ENCODE peak calls at places on chromosome 7, in seven cellular contexts. One of them, this sample, is unnamed.

GRCh38 chr7:92645531-92646061 is 55.4 kb upstream of the FAM133B start:
- DNase-seq in H9: no peak
- DNase-seq in pancreas: no peak
- DNase-seq in neuronal stem cell: no peak
- DNase-seq in GM23338: no peak
- DNase-seq in ovary: no peak
- DNase-seq in thoracic aorta: no peak
- DNase-seq in this sample: peak; percentile 73

GRCh38 chr7:135774284-135774683 is 25.7 kb upstream of the FAM180A start:
- DNase-seq in GM23338: no peak
- DNase-seq in ovary: no peak
- DNase-seq in thoracic aorta: no peak
- DNase-seq in H9: no peak
- DNase-seq in pancreas: no peak
- DNase-seq in neuronal stem cell: no peak
- DNase-seq in this sample: no peak

GRCh38 chr7:25795824-25796235 is 356.2 kb upstream of the NFE2L3 start:
- DNase-seq in ovary: no peak
- DNase-seq in pancreas: no peak
- DNase-seq in neuronal stem cell: no peak
- DNase-seq in GM23338: no peak
- DNase-seq in H9: no peak
- DNase-seq in thoracic aorta: no peak
- DNase-seq in this sample: peak; percentile 69

GRCh38 chr7:100400656-100401055 is 27.4 kb downstream of the PILRA start:
- DNase-seq in GM23338: peak; percentile 72
- DNase-seq in ovary: no peak
- DNase-seq in thoracic aorta: no peak
- DNase-seq in H9: peak; percentile 76
- DNase-seq in neuronal stem cell: peak; percentile 15
- DNase-seq in pancreas: no peak
- DNase-seq in this sample: no peak

GRCh38 chr7:132053871-132054270 is 497.4 kb upstream of the PODXL start:
- DNase-seq in GM23338: no peak
- DNase-seq in neuronal stem cell: no peak
- DNase-seq in pancreas: no peak
- DNase-seq in thoracic aorta: no peak
- DNase-seq in ovary: no peak
- DNase-seq in H9: no peak
- DNase-seq in this sample: no peak

GRCh38 chr7:92246363-92247101 is 758 bp downstream of the ANKIB1 start:
- DNase-seq in pancreas: no peak
- DNase-seq in H9: peak; percentile 73
- DNase-seq in GM23338: peak; percentile 77
- DNase-seq in ovary: peak; percentile 42
- DNase-seq in thoracic aorta: no peak
- DNase-seq in neuronal stem cell: no peak
- DNase-seq in this sample: peak; percentile 44

GRCh38 chr7:11206131-11206921 is 232.7 kb downstream of the PHF14 start:
- DNase-seq in thoracic aorta: no peak
- DNase-seq in neuronal stem cell: no peak
- DNase-seq in GM23338: no peak
- DNase-seq in H9: no peak
- DNase-seq in ovary: no peak
- DNase-seq in pancreas: no peak
- DNase-seq in this sample: no peak

GRCh38 chr7:47931788-47932425 is 16.4 kb downstream of the PKD1L1 start:
- DNase-seq in thoracic aorta: no peak
- DNase-seq in neuronal stem cell: no peak
- DNase-seq in ovary: no peak
- DNase-seq in pancreas: no peak
- DNase-seq in GM23338: no peak
- DNase-seq in H9: no peak
- DNase-seq in this sample: no peak

GRCh38 chr7:44193011-44193802 is 4.0 kb upstream of the GCK start:
- DNase-seq in GM23338: peak; percentile 38
- DNase-seq in thoracic aorta: no peak
- DNase-seq in ovary: no peak
- DNase-seq in neuronal stem cell: no peak
- DNase-seq in H9: no peak
- DNase-seq in pancreas: no peak
- DNase-seq in this sample: no peak

GRCh38 chr7:80829527-80829926 is 89.3 kb downstream of the SEMA3C start:
- DNase-seq in neuronal stem cell: no peak
- DNase-seq in thoracic aorta: no peak
- DNase-seq in pancreas: no peak
- DNase-seq in GM23338: no peak
- DNase-seq in ovary: no peak
- DNase-seq in H9: no peak
- DNase-seq in this sample: no peak

GRCh38 chr7:17968791-17969715 is 28.8 kb upstream of the SNX13 start:
- DNase-seq in ovary: no peak
- DNase-seq in pancreas: no peak
- DNase-seq in thoracic aorta: no peak
- DNase-seq in H9: no peak
- DNase-seq in GM23338: no peak
- DNase-seq in neuronal stem cell: no peak
- DNase-seq in this sample: no peak

GRCh38 chr7:65216469-65216868 is 157.2 kb upstream of the ZNF92 start:
- DNase-seq in neuronal stem cell: peak; percentile 40
- DNase-seq in pancreas: peak; percentile 82
- DNase-seq in thoracic aorta: no peak
- DNase-seq in GM23338: peak; percentile 89
- DNase-seq in H9: peak; percentile 84
- DNase-seq in ovary: no peak
- DNase-seq in this sample: no peak

GRCh38 chr7:155665957-155666287 is 21.5 kb downstream of the RBM33 start:
- DNase-seq in neuronal stem cell: no peak
- DNase-seq in GM23338: no peak
- DNase-seq in pancreas: no peak
- DNase-seq in ovary: no peak
- DNase-seq in thoracic aorta: no peak
- DNase-seq in H9: no peak
- DNase-seq in this sample: no peak

GRCh38 chr7:96388166-96388565 is 66.3 kb upstream of the SLC25A13 start:
- DNase-seq in pancreas: no peak
- DNase-seq in thoracic aorta: no peak
- DNase-seq in H9: no peak
- DNase-seq in neuronal stem cell: no peak
- DNase-seq in ovary: no peak
- DNase-seq in GM23338: no peak
- DNase-seq in this sample: no peak

GRCh38 chr7:56105508-56105907 is 768 bp downstream of the CHCHD2 start:
- DNase-seq in GM23338: no peak
- DNase-seq in thoracic aorta: no peak
- DNase-seq in ovary: no peak
- DNase-seq in neuronal stem cell: no peak
- DNase-seq in H9: no peak
- DNase-seq in pancreas: peak; percentile 12
- DNase-seq in this sample: peak; percentile 47

GRCh38 chr7:134420509-134421125 is 38.3 kb downstream of the AKR1B1 start:
- DNase-seq in GM23338: peak; percentile 82
- DNase-seq in pancreas: no peak
- DNase-seq in neuronal stem cell: peak; percentile 48
- DNase-seq in thoracic aorta: no peak
- DNase-seq in ovary: no peak
- DNase-seq in H9: peak; percentile 59
- DNase-seq in this sample: peak; percentile 15

GRCh38 chr7:1696671-1697498 is 26.8 kb downstream of the ELFN1 start:
- DNase-seq in GM23338: no peak
- DNase-seq in pancreas: peak; percentile 50
- DNase-seq in neuronal stem cell: no peak
- DNase-seq in H9: peak; percentile 29
- DNase-seq in thoracic aorta: no peak
- DNase-seq in ovary: peak; percentile 2
- DNase-seq in this sample: no peak

GRCh38 chr7:4959356-4959755 is 369 bp upstream of the MMD2 start:
- DNase-seq in thoracic aorta: no peak
- DNase-seq in GM23338: peak; percentile 63
- DNase-seq in neuronal stem cell: no peak
- DNase-seq in pancreas: no peak
- DNase-seq in ovary: no peak
- DNase-seq in H9: no peak
- DNase-seq in this sample: no peak

GRCh38 chr7:128869138-128869943 is 6.7 kb downstream of the ATP6V1F start:
- DNase-seq in pancreas: peak; percentile 88
- DNase-seq in thoracic aorta: no peak
- DNase-seq in GM23338: peak; percentile 76
- DNase-seq in neuronal stem cell: peak; percentile 59
- DNase-seq in H9: peak; percentile 63
- DNase-seq in ovary: peak; percentile 49
- DNase-seq in this sample: no peak

GRCh38 chr7:79452495-79453265 is 787 bp downstream of the MAGI2 start:
- DNase-seq in neuronal stem cell: peak; percentile 35
- DNase-seq in ovary: peak; percentile 57
- DNase-seq in thoracic aorta: no peak
- DNase-seq in GM23338: peak; percentile 39
- DNase-seq in H9: peak; percentile 36
- DNase-seq in pancreas: peak; percentile 55
- DNase-seq in this sample: peak; percentile 38

GRCh38 chr7:8165150-8165549 is 96.8 kb downstream of the ICA1 start:
- DNase-seq in pancreas: no peak
- DNase-seq in thoracic aorta: no peak
- DNase-seq in neuronal stem cell: no peak
- DNase-seq in H9: no peak
- DNase-seq in GM23338: no peak
- DNase-seq in ovary: no peak
- DNase-seq in this sample: no peak

GRCh38 chr7:398888-399287 is 108.9 kb downstream of the FOXL3 start:
- DNase-seq in thoracic aorta: no peak
- DNase-seq in pancreas: no peak
- DNase-seq in H9: no peak
- DNase-seq in ovary: no peak
- DNase-seq in neuronal stem cell: no peak
- DNase-seq in GM23338: no peak
- DNase-seq in this sample: no peak

GRCh38 chr7:57867884-57868701 is 418.1 kb downstream of the ZNF716 start:
- DNase-seq in pancreas: peak; percentile 30
- DNase-seq in thoracic aorta: no peak
- DNase-seq in GM23338: no peak
- DNase-seq in ovary: peak; percentile 7
- DNase-seq in H9: no peak
- DNase-seq in neuronal stem cell: no peak
- DNase-seq in this sample: no peak

GRCh38 chr7:106218546-106218945 is 66.2 kb downstream of the NAMPT start:
- DNase-seq in pancreas: no peak
- DNase-seq in ovary: no peak
- DNase-seq in thoracic aorta: no peak
- DNase-seq in H9: no peak
- DNase-seq in neuronal stem cell: no peak
- DNase-seq in GM23338: no peak
- DNase-seq in this sample: no peak
- H3K27ac ChIP-seq in pancreas: no peak overlapping the region
- H3K27ac ChIP-seq in ovary: no peak overlapping the region
- H3K27ac ChIP-seq in thoracic aorta: no peak overlapping the region
- H3K27ac ChIP-seq in H9: no peak overlapping the region
- H3K27ac ChIP-seq in neuronal stem cell: no peak overlapping the region
- H3K27ac ChIP-seq in GM23338: no peak overlapping the region
- H3K27ac ChIP-seq in this sample: no peak overlapping the region

GRCh38 chr7:21923663-21924062 is 22.0 kb downstream of the CDCA7L start:
- DNase-seq in GM23338: no peak
- DNase-seq in thoracic aorta: no peak
- DNase-seq in pancreas: no peak
- DNase-seq in neuronal stem cell: peak; percentile 20
- DNase-seq in H9: no peak
- DNase-seq in ovary: no peak
- DNase-seq in this sample: no peak
- H3K27ac ChIP-seq in GM23338: no peak overlapping the region
- H3K27ac ChIP-seq in thoracic aorta: no peak overlapping the region
- H3K27ac ChIP-seq in pancreas: no peak overlapping the region
- H3K27ac ChIP-seq in neuronal stem cell: no peak overlapping the region
- H3K27ac ChIP-seq in H9: no peak overlapping the region
- H3K27ac ChIP-seq in ovary: no peak overlapping the region
- H3K27ac ChIP-seq in this sample: no peak overlapping the region

DNA sequence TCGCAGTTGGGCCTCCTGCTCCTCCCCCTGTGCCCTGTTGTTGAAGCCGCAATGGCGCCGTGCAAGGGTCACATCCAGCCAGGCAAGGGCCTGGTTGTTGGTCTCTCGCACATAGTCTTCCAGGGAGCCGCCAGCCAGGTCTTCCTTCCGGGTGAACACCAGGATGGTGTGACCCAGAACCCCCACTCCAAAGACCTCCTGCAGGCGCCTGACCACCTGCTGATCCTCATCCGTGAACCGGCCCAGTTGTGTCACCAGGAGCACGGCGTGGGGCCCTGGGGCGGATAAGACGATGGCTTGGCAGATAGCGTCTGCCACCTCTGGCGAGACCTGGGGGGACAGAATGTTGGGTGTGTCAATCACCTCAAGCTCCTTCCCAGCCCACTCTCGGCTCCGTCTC is 4.2 kb downstream of the GIMAP6 start:
- DNase-seq in GM23338: no peak
- DNase-seq in neuronal stem cell: no peak
- DNase-seq in thoracic aorta: no peak
- DNase-seq in ovary: no peak
- DNase-seq in pancreas: no peak
- DNase-seq in H9: no peak
- DNase-seq in this sample: no peak
- H3K27ac ChIP-seq in GM23338: no peak overlapping the region
- H3K27ac ChIP-seq in neuronal stem cell: no peak overlapping the region
- H3K27ac ChIP-seq in thoracic aorta: no peak overlapping the region
- H3K27ac ChIP-seq in ovary: no peak overlapping the region
- H3K27ac ChIP-seq in pancreas: no peak overlapping the region
- H3K27ac ChIP-seq in H9: no peak overlapping the region
- H3K27ac ChIP-seq in this sample: no peak overlapping the region

GRCh38 chr7:130207033-130207432 is 627 bp upstream of the SSMEM1 start:
- DNase-seq in H9: no peak
- DNase-seq in GM23338: no peak
- DNase-seq in pancreas: no peak
- DNase-seq in thoracic aorta: no peak
- DNase-seq in neuronal stem cell: no peak
- DNase-seq in ovary: no peak
- DNase-seq in this sample: no peak
- H3K27ac ChIP-seq in H9: no peak overlapping the region
- H3K27ac ChIP-seq in GM23338: no peak overlapping the region
- H3K27ac ChIP-seq in pancreas: no peak overlapping the region
- H3K27ac ChIP-seq in thoracic aorta: no peak overlapping the region
- H3K27ac ChIP-seq in neuronal stem cell: no peak overlapping the region
- H3K27ac ChIP-seq in ovary: no peak overlapping the region
- H3K27ac ChIP-seq in this sample: no peak overlapping the region

GRCh38 chr7:101816499-101817030 is 861 bp upstream of the CUX1 start:
- DNase-seq in pancreas: peak; percentile 79
- DNase-seq in ovary: peak; percentile 66
- DNase-seq in GM23338: no peak
- DNase-seq in thoracic aorta: no peak
- DNase-seq in H9: no peak
- DNase-seq in neuronal stem cell: no peak
- DNase-seq in this sample: no peak
- H3K27ac ChIP-seq in pancreas: no peak overlapping the region
- H3K27ac ChIP-seq in ovary: peak overlapping the region; percentile 90
- H3K27ac ChIP-seq in GM23338: no peak overlapping the region
- H3K27ac ChIP-seq in thoracic aorta: peak overlapping the region; percentile 74
- H3K27ac ChIP-seq in H9: no peak overlapping the region
- H3K27ac ChIP-seq in neuronal stem cell: no peak overlapping the region
- H3K27ac ChIP-seq in this sample: peak overlapping the region; percentile 32

GRCh38 chr7:20776942-20777341 is 9.7 kb downstream of the SP8 start:
- DNase-seq in neuronal stem cell: no peak
- DNase-seq in pancreas: no peak
- DNase-seq in ovary: no peak
- DNase-seq in GM23338: peak; percentile 68
- DNase-seq in thoracic aorta: no peak
- DNase-seq in H9: peak; percentile 49
- DNase-seq in this sample: no peak
- H3K27ac ChIP-seq in neuronal stem cell: no peak overlapping the region
- H3K27ac ChIP-seq in pancreas: no peak overlapping the region
- H3K27ac ChIP-seq in ovary: no peak overlapping the region
- H3K27ac ChIP-seq in GM23338: no peak overlapping the region
- H3K27ac ChIP-seq in thoracic aorta: no peak overlapping the region
- H3K27ac ChIP-seq in H9: no peak overlapping the region
- H3K27ac ChIP-seq in this sample: no peak overlapping the region

This sample was measured in SJSA1.